ENCODE peak calls at places on chromosomes 6 and 20, in eight cellular contexts. N, F, U, R, V, E, A and B are unnamed samples.

GRCh38 chr20:24827603-24828295 is 121.3 kb upstream of the CST7 start:
- DNase-seq in N (no peak), F (no peak), U (no peak), R (no peak), V (no peak), E (no peak), A (no peak), B (no peak)

GRCh38 chr6:118667988-118668387 is 16.6 kb upstream of the CEP85L start:
- DNase-seq in N (no peak), F (no peak), U (no peak), R (no peak), V (no peak), E (no peak), A (peak; percentile 62), B (no peak)

GRCh38 chr6:105161411-105161810 is 18.4 kb downstream of the POPDC3 start:
- DNase-seq in N (no peak), F (no peak), U (no peak), R (no peak), V (no peak), E (no peak), A (no peak), B (no peak)

GRCh38 chr6:107634147-107635057 is 144.5 kb downstream of the SOBP start:
- DNase-seq in N (no peak), F (no peak), U (no peak), R (no peak), V (no peak), E (peak; percentile 24), A (no peak), B (no peak)

GRCh38 chr6:151624900-151625536 is 131.2 kb downstream of the CCDC170 start:
- DNase-seq in N (no peak), F (no peak), U (no peak), R (no peak), V (no peak), E (no peak), A (no peak), B (no peak)

GRCh38 chr6:54846243-54846856 is at the start of gene FAM83B:
- DNase-seq in N (peak; percentile 91), F (no peak), U (no peak), R (peak; percentile 41), V (peak; percentile 32), E (no peak), A (peak; percentile 10), B (peak; percentile 84)

GRCh38 chr20:1033751-1034419 is 31.8 kb upstream of the RSPO4 start:
- DNase-seq in N (no peak), F (no peak), U (peak; percentile 89), R (no peak), V (no peak), E (no peak), A (no peak), B (no peak)

GRCh38 chr6:129494099-129494498 is 215.9 kb downstream of the ARHGAP18 start:
- DNase-seq in N (no peak), F (no peak), U (no peak), R (no peak), V (no peak), E (no peak), A (peak; percentile 54), B (no peak)

GRCh38 chr6:39279539-39279938 is 34.7 kb downstream of the KCNK17 start:
- DNase-seq in N (no peak), F (no peak), U (no peak), R (no peak), V (no peak), E (no peak), A (no peak), B (no peak)

GRCh38 chr6:152220785-152221184 is 413.3 kb downstream of the ESR1 start:
- DNase-seq in N (no peak), F (no peak), U (no peak), R (no peak), V (no peak), E (no peak), A (no peak), B (no peak)

GRCh38 chr6:142853244-142854180 is 91.5 kb downstream of the HIVEP2 start:
- DNase-seq in N (no peak), F (no peak), U (no peak), R (no peak), V (no peak), E (no peak), A (no peak), B (no peak)

GRCh38 chr20:41632896-41633295 is 14.7 kb upstream of the CHD6 start:
- DNase-seq in N (no peak), F (no peak), U (no peak), R (no peak), V (no peak), E (no peak), A (peak; percentile 76), B (no peak)

GRCh38 chr20:34537651-34538050 is 20.9 kb upstream of the MAP1LC3A start:
- DNase-seq in N (no peak), F (no peak), U (no peak), R (no peak), V (no peak), E (no peak), A (no peak), B (no peak)

GRCh38 chr20:11267131-11267761 is 593.4 kb upstream of the JAG1 start:
- DNase-seq in N (no peak), F (no peak), U (no peak), R (no peak), V (peak; percentile 90), E (no peak), A (peak; percentile 96), B (peak; percentile 96)

GRCh38 chr20:61135966-61136365 is 116.1 kb upstream of the CDH4 start:
- DNase-seq in N (no peak), F (no peak), U (no peak), R (no peak), V (no peak), E (no peak), A (no peak), B (no peak)

GRCh38 chr6:26205625-26206574 is 118.7 kb downstream of the HFE start:
- DNase-seq in N (peak; percentile 54), F (no peak), U (no peak), R (no peak), V (no peak), E (no peak), A (peak; percentile 87), B (peak; percentile 89)

GRCh38 chr20:1274485-1275313 is 8.6 kb downstream of the SNPH start:
- DNase-seq in N (no peak), F (no peak), U (no peak), R (peak; percentile 82), V (no peak), E (no peak), A (no peak), B (no peak)

GRCh38 chr20:53556267-53556897 is 37.3 kb downstream of the ZNF217 start:
- DNase-seq in N (no peak), F (no peak), U (no peak), R (no peak), V (no peak), E (no peak), A (no peak), B (no peak)

GRCh38 chr20:6579417-6579816 is 188.1 kb upstream of the BMP2 start:
- DNase-seq in N (no peak), F (no peak), U (no peak), R (no peak), V (no peak), E (no peak), A (peak; percentile 76), B (no peak)

GRCh38 chr6:90121982-90122381 is 174.7 kb downstream of the BACH2 start:
- DNase-seq in N (no peak), F (no peak), U (no peak), R (no peak), V (no peak), E (no peak), A (no peak), B (no peak)

GRCh38 chr6:63897459-63897858 is 261.9 kb downstream of the PHF3 start:
- DNase-seq in N (no peak), F (no peak), U (no peak), R (no peak), V (no peak), E (no peak), A (peak; percentile 51), B (no peak)

GRCh38 chr20:6265204-6265904 is 142.5 kb upstream of the FERMT1 start:
- DNase-seq in N (peak; percentile 68), F (no peak), U (no peak), R (peak; percentile 33), V (peak; percentile 4), E (no peak), A (peak; percentile 87), B (peak; percentile 49)

GRCh38 chr20:47117789-47118188 is 223.1 kb downstream of the EYA2 start:
- DNase-seq in N (no peak), F (no peak), U (no peak), R (no peak), V (no peak), E (no peak), A (no peak), B (no peak)

GRCh38 chr6:69866351-69867074 is at the start of gene COL19A1:
- DNase-seq in N (peak; percentile 69), F (no peak), U (peak; percentile 17), R (no peak), V (no peak), E (peak; percentile 33), A (no peak), B (peak; percentile 55)

GRCh38 chr6:158817298-158818007 is 1.7 kb downstream of the EZR start:
- DNase-seq in N (peak; percentile 59), F (no peak), U (peak; percentile 9), R (no peak), V (no peak), E (peak; percentile 43), A (peak; percentile 57), B (peak; percentile 92)